ENCODE peak calls at places on chromosome 4, in ten cellular contexts. X is stimulated activated CD4-positive, alpha-beta T cell treated with anti-CD3 and anti-CD28 coated beads, Interleukin-2, amount 100 ng/mL, for 4 hours; Q is fibroblast of pulmonary artery; I is fibroblast of lung; H is progenitor cell of endocrine pancreas; Z is Peyer's patch; N is effector memory CD4-positive, alpha-beta T cell; U is NCI-H345; F is uterus; D is posterior cingulate gyrus. Y is an unnamed sample.

GRCh38 chr4:74969507-74970474 is 36.9 kb downstream of the PARM1 start:
- DNase-seq in I (no peak), F (no peak), U (no peak), Z (no peak), X (no peak), N (no peak), H (no peak), D (no peak), Q (peak), Y (no peak)

GRCh38 chr4:53706422-53707032 is 115.2 kb upstream of the LNX1 start:
- DNase-seq in Q (peak), I (peak), Z (no peak), F (no peak), N (no peak), U (peak), D (no peak), X (no peak), H (no peak), Y (no peak)

GRCh38 chr4:185138161-185138560 is 4.9 kb upstream of the SLC25A4 start:
- DNase-seq in U (no peak), Q (no peak), Z (no peak), I (no peak), F (no peak), X (no peak), N (no peak), H (no peak), D (no peak), Y (no peak)

GRCh38 chr4:156251373-156252065 is 297.9 kb upstream of the CTSO start:
- DNase-seq in F (no peak), Z (no peak), Q (no peak), D (no peak), H (no peak), U (no peak), X (no peak), N (no peak), I (no peak), Y (no peak)

GRCh38 chr4:76301775-76302162 is 4.8 kb upstream of the STBD1 start:
- DNase-seq in D (no peak), Z (no peak), H (no peak), U (no peak), F (no peak), X (no peak), N (no peak), I (no peak), Q (no peak), Y (no peak)

GRCh38 chr4:110618091-110619000 is 4.5 kb downstream of the PITX2 start:
- DNase-seq in N (no peak), X (no peak), F (no peak), U (no peak), D (no peak), Q (no peak), Z (peak), H (no peak), I (no peak), Y (no peak)

GRCh38 chr4:60737858-60738257 is 462.3 kb upstream of the ADGRL3 start:
- DNase-seq in H (no peak), U (no peak), Z (no peak), D (no peak), I (peak), N (no peak), F (no peak), Q (peak), X (no peak), Y (no peak)

GRCh38 chr4:173171987-173172386 is 3.4 kb downstream of the GALNT7 start:
- DNase-seq in H (no peak), X (no peak), I (no peak), D (no peak), F (no peak), Q (no peak), U (no peak), Z (no peak), N (no peak), Y (no peak)

GRCh38 chr4:168574581-168575295 is 77.9 kb downstream of the PALLD start:
- DNase-seq in Z (no peak), H (no peak), D (no peak), F (no peak), Q (no peak), U (no peak), N (no peak), X (no peak), I (no peak), Y (no peak)

GRCh38 chr4:159401791-159402380 is 299.0 kb downstream of the RAPGEF2 start:
- DNase-seq in X (no peak), F (no peak), Q (peak), D (no peak), N (no peak), H (no peak), Z (no peak), I (peak), U (no peak), Y (no peak)

GRCh38 chr4:139986621-139987510 is 167.1 kb downstream of the MAML3 start:
- DNase-seq in Z (no peak), F (no peak), Q (peak), D (no peak), U (no peak), N (no peak), X (no peak), I (peak), H (no peak), Y (no peak)

GRCh38 chr4:105815701-105816100 is 79.6 kb upstream of the NPNT start:
- DNase-seq in I (no peak), U (no peak), Z (no peak), H (no peak), D (no peak), N (no peak), X (no peak), Q (no peak), F (no peak), Y (no peak)

GRCh38 chr4:159455675-159456235 is 352.9 kb downstream of the RAPGEF2 start:
- DNase-seq in Q (peak), F (no peak), X (no peak), D (no peak), Z (no peak), H (no peak), N (no peak), I (peak), U (peak), Y (no peak)

GRCh38 chr4:87007345-87008181 is 72.8 kb downstream of the AFF1 start:
- DNase-seq in N (no peak), Z (peak), I (peak), D (peak), Q (peak), U (peak), F (peak), H (no peak), X (no peak), Y (peak)

GRCh38 chr4:2939383-2940243 is 23.6 kb downstream of the NOP14 start:
- DNase-seq in Q (no peak), I (no peak), Z (peak), X (no peak), H (no peak), F (peak), D (no peak), N (no peak), U (no peak), Y (peak)

GRCh38 chr4:76658231-76659102 is 223.4 kb downstream of the SHROOM3 start:
- DNase-seq in F (no peak), I (peak), D (no peak), U (no peak), N (no peak), Q (peak), Z (no peak), X (no peak), H (no peak), Y (no peak)

GRCh38 chr4:161463436-161463835 is 700.4 kb downstream of the FSTL5 start:
- DNase-seq in N (no peak), H (no peak), D (no peak), X (no peak), Q (no peak), F (no peak), I (no peak), Z (no peak), U (no peak), Y (no peak)

GRCh38 chr4:8763966-8764901 is 107.4 kb downstream of the HMX1 start:
- DNase-seq in I (no peak), Z (no peak), H (no peak), D (no peak), F (no peak), Q (no peak), N (no peak), X (no peak), U (no peak), Y (no peak)

GRCh38 chr4:15961778-15962510 is 1.0 kb downstream of the FGFBP2 start:
- DNase-seq in Q (no peak), U (no peak), I (no peak), N (no peak), D (no peak), H (no peak), F (no peak), X (no peak), Z (no peak), Y (no peak)

GRCh38 chr4:101953949-101954348 is 163.4 kb downstream of the BANK1 start:
- DNase-seq in Q (peak), I (peak), Z (no peak), F (no peak), H (no peak), N (no peak), D (no peak), U (no peak), X (no peak), Y (no peak)

GRCh38 chr4:41934813-41935651 is at the start of gene TMEM33:
- DNase-seq in U (peak), X (peak), I (peak), N (peak), Z (peak), Q (peak), H (peak), F (peak), D (peak), Y (peak)

GRCh38 chr4:94457692-94458106 is 6.0 kb downstream of the PDLIM5 start:
- DNase-seq in F (no peak), H (no peak), Q (peak), Z (no peak), N (no peak), I (peak), X (no peak), U (no peak), D (no peak), Y (no peak)

GRCh38 chr4:1050486-1051213 is 39.2 kb downstream of the FGFRL1 start:
- DNase-seq in X (no peak), D (no peak), N (no peak), I (peak), F (no peak), Q (no peak), U (no peak), Z (peak), H (no peak), Y (no peak)

GRCh38 chr4:89427765-89428164 is 120.2 kb upstream of the GPRIN3 start:
- DNase-seq in D (no peak), U (no peak), I (no peak), F (no peak), Q (no peak), Z (no peak), H (no peak), X (no peak), N (no peak), Y (no peak)

GRCh38 chr4:18518098-18518497 is 496.5 kb upstream of the LCORL start:
- DNase-seq in N (no peak), Q (no peak), H (no peak), X (no peak), Z (no peak), F (no peak), D (no peak), I (no peak), U (no peak), Y (no peak)

GRCh38 chr4:167274346-167274745 is 40.1 kb upstream of the SPOCK3 start:
- DNase-seq in F (no peak), Q (no peak), U (no peak), N (no peak), D (no peak), H (no peak), I (peak), X (no peak), Z (no peak), Y (no peak)

GRCh38 chr4:25448379-25449109 is 71.5 kb downstream of the ANAPC4 start:
- DNase-seq in F (no peak), D (no peak), H (no peak), U (no peak), Q (peak), I (no peak), N (no peak), Z (no peak), X (no peak), Y (no peak)

GRCh38 chr4:162497564-162498167 is 333.9 kb upstream of the FSTL5 start:
- DNase-seq in U (no peak), F (no peak), I (peak), D (no peak), X (no peak), N (no peak), Z (no peak), Q (peak), H (no peak), Y (no peak)

GRCh38 chr4:13678186-13678924 is 50.8 kb upstream of the BOD1L1 start:
- DNase-seq in X (no peak), Q (no peak), F (no peak), I (no peak), U (no peak), D (no peak), N (no peak), Z (no peak), H (no peak), Y (no peak)

GRCh38 chr4:87961993-87962791 is 13.3 kb upstream of the SPP1 start:
- DNase-seq in H (no peak), N (no peak), F (no peak), Z (no peak), I (peak), U (no peak), X (no peak), D (no peak), Q (peak), Y (no peak)

GRCh38 chr4:68021185-68021584 is 57.9 kb upstream of the TMPRSS11A start:
- DNase-seq in F (no peak), D (no peak), I (no peak), Z (no peak), U (no peak), H (no peak), X (no peak), Q (peak), N (no peak), Y (no peak)

GRCh38 chr4:152464030-152464823 is 71.7 kb downstream of the FBXW7 start:
- DNase-seq in U (no peak), X (no peak), N (no peak), D (no peak), Z (no peak), I (no peak), F (no peak), H (no peak), Q (no peak), Y (no peak)

GRCh38 chr4:3010577-3010976 is 47.2 kb downstream of the GRK4 start:
- DNase-seq in U (no peak), I (no peak), N (no peak), H (no peak), D (no peak), Q (no peak), Z (no peak), F (no peak), X (no peak), Y (no peak)

GRCh38 chr4:41882622-41883347 is 52.4 kb upstream of the TMEM33 start:
- DNase-seq in N (no peak), X (peak), F (no peak), D (no peak), H (no peak), I (peak), Q (peak), Z (peak), U (peak), Y (peak)

GRCh38 chr4:110869114-110869513 is 246.2 kb upstream of the PITX2 start:
- DNase-seq in N (no peak), H (no peak), Q (no peak), D (no peak), Z (no peak), X (no peak), U (no peak), I (peak), F (no peak), Y (no peak)

GRCh38 chr4:57074753-57075152 is 35.4 kb downstream of the IGFBP7 start:
- DNase-seq in D (no peak), F (no peak), Z (no peak), I (peak), U (no peak), H (no peak), N (no peak), Q (peak), X (no peak), Y (no peak)

Y was measured in ovary.